ENCODE peak calls at places on chromosomes 4 and X, in four cellular contexts. M is globus pallidus, K is NCI-H2081, O is psoas muscle. U is an unnamed sample.
A peak's percentile ranks its signal among the peaks of the same experiment; 100 is the strongest.

GRCh38 chr4:22463179-22463578 is 52.7 kb downstream of the ADGRA3 start:
- DNase-seq in M (no peak), K (no peak), O (no peak), U (no peak)

GRCh38 chr4:8333726-8334460 is 64.3 kb downstream of the HTRA3 start:
- DNase-seq in M (no peak), K (no peak), O (no peak), U (peak; percentile 31)

GRCh38 chrX:17521871-17522693 is 147.1 kb downstream of the NHS start:
- DNase-seq in M (no peak), K (peak; percentile 14), O (no peak), U (no peak)

GRCh38 chrX:126165721-126166401 is at the start of gene DCAF12L2:
- DNase-seq in M (peak; percentile 1), K (peak; percentile 5), O (peak; percentile 10), U (no peak)

GRCh38 chr4:54005475-54005874 is 58.9 kb downstream of the CHIC2 start:
- DNase-seq in M (no peak), K (no peak), O (no peak), U (no peak)

GRCh38 chr4:120443111-120443510 is 376.5 kb upstream of the MAD2L1 start:
- DNase-seq in M (no peak), K (no peak), O (no peak), U (no peak)

GRCh38 chr4:128711361-128711760 is 98.1 kb upstream of the JADE1 start:
- DNase-seq in M (no peak), K (no peak), O (no peak), U (no peak)

GRCh38 chr4:163157157-163157556 is 9.5 kb downstream of the NAF1 start:
- DNase-seq in M (no peak), K (no peak), O (no peak), U (no peak)

GRCh38 chr4:151227731-151228130 is 49.2 kb upstream of the PRSS48 start:
- DNase-seq in M (peak; percentile 88), K (peak; percentile 0), O (peak; percentile 59), U (no peak)

GRCh38 chrX:45424341-45424740 is 223.7 kb upstream of the DIPK2B start:
- DNase-seq in M (no peak), K (no peak), O (no peak), U (no peak)

GRCh38 chrX:40157228-40158035 is 59.7 kb upstream of the BCOR start:
- DNase-seq in M (no peak), K (no peak), O (no peak), U (no peak)

GRCh38 chr4:90238141-90238540 is 110.9 kb downstream of the CCSER1 start:
- DNase-seq in M (no peak), K (no peak), O (no peak), U (no peak)

GRCh38 chr4:143300860-143301259 is 35.8 kb upstream of the GAB1 start:
- DNase-seq in M (no peak), K (no peak), O (no peak), U (no peak)

GRCh38 chr4:170420255-170420693 is 330.5 kb upstream of the AADAT start:
- DNase-seq in M (no peak), K (peak; percentile 33), O (no peak), U (no peak)

GRCh38 chrX:1052021-1052420 is 160.4 kb downstream of the CRLF2 start:
- DNase-seq in M (no peak), K (no peak), O (no peak), U (no peak)

GRCh38 chr4:12555011-12555410 is 929.1 kb downstream of the RAB28 start:
- DNase-seq in M (no peak), K (no peak), O (no peak), U (no peak)

GRCh38 chr4:173168396-173169177 is at the start of gene GALNT7:
- DNase-seq in M (peak; percentile 59), K (peak; percentile 84), O (peak; percentile 45), U (peak; percentile 86)

GRCh38 chrX:150770623-150771022 is 77.4 kb downstream of the MTMR1 start:
- DNase-seq in M (no peak), K (no peak), O (no peak), U (no peak)

GRCh38 chr4:73761856-73762255 is 21.5 kb downstream of the CXCL8 start:
- DNase-seq in M (no peak), K (no peak), O (no peak), U (no peak)

GRCh38 chr4:73161527-73162185 is 92.1 kb upstream of the COX18 start:
- DNase-seq in M (no peak), K (no peak), O (no peak), U (no peak)

GRCh38 chrX:37580080-37580479 is 8.6 kb downstream of the LANCL3 start:
- DNase-seq in M (no peak), K (no peak), O (no peak), U (no peak)

GRCh38 chr4:147787204-147787603 is 55.3 kb downstream of the ARHGAP10 start:
- DNase-seq in M (no peak), K (no peak), O (peak; percentile 52), U (no peak)

GRCh38 chr4:150570862-150571261 is 11.1 kb upstream of the MAB21L2 start:
- DNase-seq in M (no peak), K (peak; percentile 7), O (no peak), U (no peak)

GRCh38 chr4:105057370-105058096 is 89.1 kb upstream of the TET2 start:
- DNase-seq in M (peak; percentile 11), K (no peak), O (no peak), U (no peak)

GRCh38 chr4:73599182-73599581 is 21.1 kb downstream of the RASSF6 start:
- DNase-seq in M (no peak), K (no peak), O (no peak), U (no peak)

GRCh38 chr4:145760961-145761929 is 81.3 kb downstream of the C4orf51 start:
- DNase-seq in M (peak; percentile 24), K (no peak), O (no peak), U (no peak)

GRCh38 chr4:6550821-6551220 is 24.2 kb upstream of the MAN2B2 start:
- DNase-seq in M (no peak), K (no peak), O (no peak), U (no peak)

GRCh38 chrX:75061701-75062100 is 94.4 kb downstream of the ABCB7 start:
- DNase-seq in M (no peak), K (no peak), O (no peak), U (no peak)

GRCh38 chr4:55169352-55169959 is 44.1 kb upstream of the KDR start:
- DNase-seq in M (no peak), K (no peak), O (no peak), U (no peak)

GRCh38 chrX:154033848-154034247 is 14.1 kb upstream of the IRAK1 start:
- DNase-seq in M (no peak), K (no peak), O (no peak), U (no peak)

GRCh38 chr4:175034986-175035705 is 117.0 kb downstream of the ADAM29 start:
- DNase-seq in M (no peak), K (no peak), O (no peak), U (no peak)

U was measured in activated effector memory CD4-positive, alpha-beta T cell treated with anti-CD3 and anti-CD28 coated beads, Interleukin-2, amount 50 U/mL, for 16 hours.